ENCODE peak calls at places on chromosomes 1 and 21, in seven cellular contexts. H is uterus, J is right lobe of liver, S is heart left ventricle, P is ovary, M is suprapubic skin, V is body of pancreas. R is an unnamed sample.

GRCh38 chr21:45897191-45898027 is 84.2 kb upstream of the COL6A1 start:
- DNase-seq in M (no peak), S (peak), P (no peak), J (peak), V (no peak), H (no peak), R (no peak)

GRCh38 chr1:63843884-63844283 is 70.1 kb downstream of the ROR1 start:
- DNase-seq in P (no peak), J (no peak), S (no peak), V (no peak), H (no peak), M (no peak), R (no peak)

GRCh38 chr1:201426395-201427310 is 5.1 kb upstream of the TNNI1 start:
- DNase-seq in V (no peak), J (no peak), S (peak), H (no peak), P (no peak), M (no peak), R (no peak)

GRCh38 chr21:36700295-36700960 is 1.5 kb downstream of the SIM2 start:
- DNase-seq in J (no peak), H (no peak), M (no peak), S (no peak), P (no peak), V (no peak), R (no peak)

GRCh38 chr1:216024546-216024945 is 398.7 kb downstream of the USH2A start:
- DNase-seq in J (no peak), V (no peak), P (no peak), S (no peak), M (no peak), H (no peak), R (no peak)

GRCh38 chr1:78831731-78832360 is 174.7 kb downstream of the ADGRL4 start:
- DNase-seq in S (no peak), M (no peak), J (no peak), H (no peak), V (no peak), P (no peak), R (no peak)

GRCh38 chr1:161725888-161726630 is 4.7 kb downstream of the FCRLB start:
- DNase-seq in V (peak), S (peak), J (peak), P (peak), H (peak), M (peak), R (no peak)

GRCh38 chr1:183568176-183569041 is 21.9 kb downstream of the NCF2 start:
- DNase-seq in S (peak), M (no peak), H (no peak), P (no peak), J (peak), V (peak), R (no peak)

GRCh38 chr1:153679337-153680119 is 1.0 kb downstream of the NPR1 start:
- DNase-seq in S (no peak), M (no peak), J (peak), V (no peak), H (no peak), P (peak), R (no peak)

GRCh38 chr1:107877092-107877491 is 87.9 kb downstream of the VAV3 start:
- DNase-seq in V (no peak), H (no peak), P (no peak), M (no peak), J (no peak), S (no peak), R (no peak)

GRCh38 chr1:81409262-81409661 is 391.5 kb upstream of the ADGRL2 start:
- DNase-seq in V (no peak), S (no peak), P (no peak), H (no peak), M (no peak), J (no peak), R (no peak)

GRCh38 chr1:92838519-92838918 is 6.7 kb downstream of the RPL5 start:
- DNase-seq in J (no peak), H (no peak), S (no peak), M (no peak), V (no peak), P (no peak), R (no peak)

GRCh38 chr1:207962716-207963428 is 51.9 kb upstream of the CD34 start:
- DNase-seq in M (peak), H (peak), P (peak), S (peak), J (peak), V (peak), R (no peak)

GRCh38 chr1:95518310-95518709 is 284.3 kb downstream of the RWDD3 start:
- DNase-seq in V (no peak), H (no peak), P (no peak), M (no peak), J (no peak), S (no peak), R (no peak)

GRCh38 chr1:223549740-223550139 is 115.8 kb downstream of the CAPN8 start:
- DNase-seq in J (no peak), S (no peak), P (no peak), V (no peak), M (no peak), H (no peak), R (no peak)

GRCh38 chr1:58409826-58410225 is 136.7 kb downstream of the OMA1 start:
- DNase-seq in P (no peak), S (no peak), M (no peak), H (peak), J (no peak), V (no peak), R (no peak)

GRCh38 chr1:230901711-230902110 is 33.4 kb upstream of the C1orf198 start:
- DNase-seq in P (no peak), J (no peak), V (no peak), M (no peak), S (no peak), H (no peak), R (no peak)

GRCh38 chr1:235022341-235023196 is 106.1 kb downstream of the TOMM20 start:
- DNase-seq in H (no peak), M (peak), V (no peak), P (no peak), J (no peak), S (no peak), R (no peak)

GRCh38 chr1:45630429-45630828 is 6.6 kb upstream of the CCDC17 start:
- DNase-seq in H (no peak), S (no peak), J (no peak), P (no peak), V (no peak), M (no peak), R (no peak)

GRCh38 chr1:61950418-61950817 is 208.1 kb downstream of the PATJ start:
- DNase-seq in S (no peak), J (no peak), M (no peak), V (no peak), H (no peak), P (no peak), R (no peak)

GRCh38 chr1:100883963-100884362 is 10.7 kb downstream of the EXTL2 start:
- DNase-seq in S (no peak), V (no peak), M (no peak), J (no peak), H (no peak), P (no peak), R (no peak)

GRCh38 chr1:31027693-31028526 is 37.6 kb downstream of the PUM1 start:
- DNase-seq in J (no peak), P (no peak), M (no peak), H (no peak), V (no peak), S (no peak), R (no peak)

GRCh38 chr1:7279753-7280150 is 491.3 kb upstream of the VAMP3 start:
- DNase-seq in P (no peak), V (no peak), M (no peak), H (no peak), S (no peak), J (no peak), R (no peak)

GRCh38 chr1:98898901-98899300 is 105.8 kb downstream of the PLPPR5 start:
- DNase-seq in S (no peak), P (no peak), M (no peak), J (no peak), V (no peak), H (no peak), R (no peak)

GRCh38 chr1:224632921-224633321 is 16.8 kb downstream of the CNIH3 start:
- DNase-seq in J (no peak), M (no peak), P (no peak), S (no peak), V (no peak), H (no peak), R (no peak)

GRCh38 chr1:24725209-24725651 is 20.0 kb upstream of the CLIC4 start:
- DNase-seq in J (no peak), M (no peak), S (peak), H (no peak), P (no peak), V (no peak), R (no peak)

GRCh38 chr1:167262820-167263219 is 42.1 kb downstream of the POU2F1 start:
- DNase-seq in H (no peak), P (no peak), J (no peak), S (no peak), M (no peak), V (no peak), R (no peak)

GRCh38 chr21:37207441-37208009 is 59.6 kb downstream of the VPS26C start:
- DNase-seq in J (no peak), V (peak), S (peak), H (no peak), M (no peak), P (no peak), R (no peak)

GRCh38 chr1:88036345-88036999 is 647.6 kb upstream of the PKN2 start:
- DNase-seq in M (no peak), P (no peak), S (no peak), J (no peak), H (no peak), V (no peak), R (no peak)

GRCh38 chr21:46111193-46111571 is 13.3 kb downstream of the COL6A2 start:
- DNase-seq in J (peak), V (no peak), P (peak), S (no peak), H (no peak), M (no peak), R (no peak)

GRCh38 chr1:230735447-230735846 is 11.7 kb upstream of the CAPN9 start:
- DNase-seq in M (no peak), S (no peak), H (no peak), P (no peak), J (no peak), V (peak), R (no peak)

GRCh38 chr1:186636786-186637185 is 43.4 kb downstream of the PTGS2 start:
- DNase-seq in S (no peak), H (no peak), P (no peak), J (no peak), M (no peak), V (no peak), R (no peak)

GRCh38 chr1:15197591-15198447 is 44.3 kb downstream of the TMEM51 start:
- DNase-seq in P (no peak), V (no peak), S (no peak), J (no peak), H (no peak), M (no peak), R (no peak)

GRCh38 chr1:160421881-160422280 is 21.5 kb downstream of the VANGL2 start:
- DNase-seq in H (no peak), P (no peak), V (no peak), M (no peak), S (no peak), J (no peak), R (no peak)

GRCh38 chr21:46457801-46458314 is 833 bp upstream of the DIP2A start:
- DNase-seq in P (peak), J (peak), M (no peak), V (peak), S (peak), H (no peak), R (no peak)

GRCh38 chr1:202585591-202585934 is 124.7 kb downstream of the SYT2 start:
- DNase-seq in J (no peak), H (no peak), M (no peak), V (no peak), S (no peak), P (no peak), R (no peak)
- H3K27ac ChIP-seq in J (no peak), H (peak), M (no peak), V (peak), S (peak), P (no peak), R (peak)

DNA sequence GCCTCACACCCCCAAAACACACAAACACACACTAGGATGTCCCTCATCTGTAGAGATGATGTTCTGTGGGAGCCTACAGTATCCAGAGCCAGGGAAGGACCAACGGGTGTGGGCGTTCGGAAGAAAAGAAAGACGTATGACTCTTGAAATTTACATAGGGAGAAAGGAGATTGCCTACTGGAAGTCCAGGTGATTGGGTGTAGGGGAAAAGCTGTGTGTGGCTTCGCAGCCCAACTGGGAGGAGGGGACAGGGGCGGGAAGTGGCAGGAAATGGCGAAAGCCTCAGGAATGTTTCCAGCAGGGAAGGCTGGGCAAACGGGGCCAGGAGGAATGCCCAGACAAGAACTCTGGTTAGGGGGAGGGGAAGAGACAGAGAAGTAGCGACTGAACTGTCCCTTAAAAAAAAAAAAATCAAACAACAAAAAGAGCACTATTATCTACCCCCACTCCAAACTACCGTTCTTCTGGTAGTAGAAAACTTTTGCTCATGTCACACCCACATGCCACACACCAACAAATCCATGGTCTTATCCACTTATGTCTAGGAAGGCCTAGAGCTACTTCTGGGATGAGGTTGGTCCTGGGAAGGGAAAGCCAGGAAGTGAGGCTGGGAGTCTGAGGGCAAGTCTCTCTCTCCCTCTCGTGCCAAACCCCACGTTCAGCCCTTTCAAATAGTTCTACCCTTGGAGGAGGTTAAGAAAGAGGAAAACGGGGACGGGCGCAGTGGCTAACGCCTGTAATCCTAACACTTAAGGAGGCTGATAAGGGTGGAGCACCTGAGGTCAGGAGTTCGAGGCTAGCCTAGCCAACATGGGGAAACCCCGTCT is 1.8 kb upstream of the CKS1B start:
- DNase-seq in S (peak), J (peak), P (no peak), M (no peak), H (peak), V (peak), R (no peak)
- TF ChIP-seq POLR2A in S (peak), J (peak), P (no peak), M (no peak), H (no peak), V (peak), R (no peak)

DNA sequence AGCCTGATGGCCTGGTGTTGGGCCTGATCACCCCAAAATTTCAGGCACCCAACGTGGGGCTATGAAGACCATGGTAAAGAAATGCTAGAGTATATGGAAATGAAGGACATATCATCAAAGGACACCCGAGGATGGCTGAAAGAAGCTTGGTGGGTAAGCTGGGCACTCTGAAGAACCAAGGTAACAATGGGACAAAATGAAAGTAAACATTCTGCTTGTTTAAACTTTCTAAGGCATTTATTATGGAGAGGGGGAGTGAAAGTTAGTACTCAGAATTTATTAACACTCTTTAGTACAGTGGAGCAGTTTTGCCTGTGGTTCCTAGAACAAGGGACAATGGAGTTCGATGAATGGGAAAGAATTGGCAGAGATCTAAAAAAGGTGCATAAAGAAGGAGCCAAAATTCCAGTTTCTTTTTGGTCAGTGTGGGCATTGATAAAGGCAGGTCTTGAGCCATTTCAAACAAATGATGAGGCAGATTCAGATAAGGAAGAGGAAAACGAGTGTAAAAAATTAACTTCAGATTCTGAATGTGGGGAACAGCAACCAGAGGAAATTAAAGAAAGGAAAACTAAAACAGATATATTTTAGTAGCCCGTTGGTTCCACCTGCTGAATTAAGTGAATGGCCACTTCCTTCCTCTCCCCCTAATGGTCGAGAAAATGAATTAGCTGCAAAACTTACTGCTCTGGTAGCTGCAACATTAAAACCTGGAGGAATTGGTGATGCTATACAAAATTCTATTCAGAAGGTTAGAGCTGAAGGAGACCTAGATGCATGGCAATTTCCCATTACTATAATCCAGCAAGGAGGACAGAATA is 8.4 kb upstream of the PM20D1 start:
- DNase-seq in P (no peak), J (no peak), V (no peak), M (no peak), H (no peak), S (no peak), R (no peak)
- TF ChIP-seq CTCF in P (no peak), J (peak), V (peak), M (no peak), H (no peak), S (no peak), R (no peak)

DNA sequence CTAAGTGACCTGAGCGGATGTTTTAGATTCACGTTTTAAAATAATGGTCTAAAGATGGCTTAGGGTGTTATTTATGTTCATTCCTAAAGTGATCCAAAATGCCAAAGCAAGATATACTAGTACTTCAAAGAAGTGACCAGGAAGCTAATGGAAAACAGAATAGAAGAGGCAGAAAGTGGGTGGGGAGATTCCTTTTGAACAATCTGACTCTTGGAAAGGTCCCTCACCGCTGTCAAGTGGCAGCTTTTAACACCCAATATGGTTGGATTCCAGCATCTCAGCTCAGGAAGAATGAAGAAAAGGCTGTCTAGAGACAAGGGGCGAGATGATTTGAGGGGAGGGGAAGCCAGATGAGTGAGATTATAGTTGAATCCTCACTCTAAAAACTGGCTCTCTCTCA is 90.3 kb downstream of the SCMH1 start:
- DNase-seq in P (no peak), M (no peak), H (no peak), J (no peak), V (no peak), S (no peak), R (no peak)
- H3K27ac ChIP-seq in P (no peak), M (peak), H (peak), J (peak), V (no peak), S (no peak), R (peak)

GRCh38 chr1:26970810-26971209 is 10.5 kb upstream of the KDF1 start:
- DNase-seq in J (no peak), V (peak), S (no peak), M (no peak), P (no peak), H (no peak), R (no peak)
- TF ChIP-seq POLR2A in J (no peak), V (no peak), S (no peak), M (no peak), P (no peak), H (no peak), R (no peak)

DNA sequence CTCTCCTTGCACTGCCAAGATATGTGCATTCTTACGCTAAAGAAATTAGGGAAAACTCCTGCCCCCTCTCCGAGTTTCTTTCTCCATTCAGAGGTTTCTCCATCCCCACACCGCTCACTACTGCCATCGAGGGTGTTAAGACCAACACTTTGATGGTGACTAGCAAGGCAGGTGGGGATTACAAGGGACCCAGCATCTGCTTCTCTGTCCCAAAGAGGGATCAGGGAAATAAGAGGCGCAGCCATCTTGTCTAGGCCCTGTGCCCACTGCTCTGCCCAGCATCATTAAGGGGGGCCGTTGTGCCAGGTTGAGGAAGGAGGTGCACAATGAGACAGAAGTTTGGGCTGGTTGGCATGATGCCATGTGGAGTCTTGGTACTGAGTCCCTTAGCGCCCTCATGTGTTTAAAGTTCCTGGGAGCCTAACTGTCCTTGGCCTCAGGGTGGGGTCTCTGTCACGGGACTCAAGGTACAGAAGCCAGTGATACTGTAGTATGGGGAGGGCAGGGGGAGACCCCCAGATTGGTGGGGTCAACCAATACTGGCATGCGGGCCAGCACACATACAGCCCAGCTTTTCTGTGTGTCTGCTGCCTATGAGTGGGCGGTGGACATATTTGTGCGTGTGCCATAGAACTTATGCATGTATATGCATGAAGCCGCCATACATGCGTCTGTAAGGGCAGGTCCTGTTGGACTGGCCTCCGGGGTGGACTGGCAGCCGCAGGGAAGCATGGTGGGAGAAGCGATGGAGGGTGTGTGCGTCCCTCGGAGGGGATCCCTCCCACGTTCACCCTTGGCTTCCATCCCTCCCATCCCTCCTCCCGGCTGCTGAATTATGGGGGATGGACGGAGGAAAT is 5.5 kb downstream of the EFNA3 start:
- DNase-seq in P (peak), J (peak), S (no peak), V (peak), H (peak), M (no peak), R (no peak)
- TF ChIP-seq CTCF in P (no peak), J (peak), S (no peak), V (no peak), H (no peak), M (peak), R (no peak)